ENCODE peak calls at places on chromosomes 6 and 20, in five cellular contexts. L, W, Q, C and K are unnamed samples.

GRCh38 chr6:167948716-167949115 is 48.8 kb upstream of the KIF25 start:
- DNase-seq in L (no peak), W (no peak), Q (no peak), C (no peak), K (no peak)

GRCh38 chr6:119442776-119443184 is 93.2 kb upstream of the MAN1A1 start:
- DNase-seq in L (peak; percentile 4), W (no peak), Q (no peak), C (peak; percentile 80), K (no peak)

GRCh38 chr20:56392282-56393132 is at the start of gene CSTF1:
- DNase-seq in L (peak; percentile 100), W (peak; percentile 97), Q (peak; percentile 99), C (peak; percentile 100), K (peak; percentile 100)

GRCh38 chr6:79737172-79737571 is 106.0 kb downstream of the SH3BGRL2 start:
- DNase-seq in L (no peak), W (no peak), Q (no peak), C (no peak), K (no peak)

GRCh38 chr20:34240698-34241615 is at the start of gene ASIP:
- DNase-seq in L (no peak), W (no peak), Q (no peak), C (no peak), K (no peak)

GRCh38 chr6:123427008-123427407 is 209.7 kb downstream of the TRDN start:
- DNase-seq in L (no peak), W (no peak), Q (no peak), C (no peak), K (no peak)

GRCh38 chr6:53258774-53259155 is 90.0 kb downstream of the ELOVL5 start:
- DNase-seq in L (no peak), W (no peak), Q (no peak), C (no peak), K (no peak)

GRCh38 chr6:111274593-111275217 is 187.4 kb downstream of the SLC16A10 start:
- DNase-seq in L (no peak), W (no peak), Q (no peak), C (no peak), K (no peak)

GRCh38 chr20:49729780-49730179 is 16.1 kb upstream of the B4GALT5 start:
- DNase-seq in L (no peak), W (no peak), Q (no peak), C (no peak), K (no peak)

GRCh38 chr6:15152720-15153119 is 93.1 kb upstream of the JARID2 start:
- DNase-seq in L (no peak), W (no peak), Q (no peak), C (no peak), K (no peak)

GRCh38 chr6:16406966-16407365 is 168.6 kb downstream of the GMPR start:
- DNase-seq in L (no peak), W (no peak), Q (no peak), C (no peak), K (no peak)

GRCh38 chr6:16408766-16409165 is 170.4 kb downstream of the GMPR start:
- DNase-seq in L (no peak), W (no peak), Q (no peak), C (no peak), K (no peak)

GRCh38 chr6:16413399-16413798 is 175.0 kb downstream of the GMPR start:
- DNase-seq in L (no peak), W (no peak), Q (no peak), C (no peak), K (no peak)

GRCh38 chr6:16405349-16405865 is 167.0 kb downstream of the GMPR start:
- DNase-seq in L (no peak), W (no peak), Q (no peak), C (no peak), K (no peak)

GRCh38 chr6:16409531-16410441 is 171.4 kb downstream of the GMPR start:
- DNase-seq in L (peak; percentile 45), W (no peak), Q (peak; percentile 59), C (peak; percentile 74), K (peak; percentile 84)
- TF ChIP-seq POLR2AphosphoS5 in L (no peak), W (no peak), Q (no peak), C (peak; percentile 10), K (no peak)

DNA sequence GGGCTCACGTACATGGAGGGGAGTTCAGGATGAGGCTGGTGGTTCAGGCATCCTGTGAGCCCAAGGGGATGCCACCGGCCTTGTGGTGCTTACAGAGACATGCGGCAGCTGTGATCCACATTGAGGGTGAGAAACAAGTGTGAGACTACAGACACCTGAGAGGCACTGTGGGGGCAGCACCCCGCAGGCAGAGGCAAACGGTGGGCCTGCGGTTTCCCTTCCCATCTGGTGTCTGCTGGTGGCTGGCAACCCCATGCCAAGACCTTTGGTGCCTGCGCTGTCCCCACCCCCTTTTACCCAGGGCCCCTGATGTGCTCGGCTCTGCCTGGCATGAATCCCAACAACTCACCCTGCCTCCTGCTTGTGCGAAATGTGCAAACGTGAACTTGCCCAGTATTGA is 42.0 kb downstream of the ERMARD start:
- DNase-seq in L (no peak), W (no peak), Q (no peak), C (no peak), K (no peak)
- TF ChIP-seq POLR2AphosphoS5 in L (no peak), W (no peak), Q (no peak), C (no peak), K (no peak)

GRCh38 chr6:83439201-83439600 is 8.3 kb upstream of the ME1 start:
- DNase-seq in L (no peak), W (no peak), Q (no peak), C (no peak), K (no peak)

GRCh38 chr6:83443516-83443915 is 12.7 kb upstream of the ME1 start:
- DNase-seq in L (no peak), W (no peak), Q (no peak), C (no peak), K (no peak)

DNA sequence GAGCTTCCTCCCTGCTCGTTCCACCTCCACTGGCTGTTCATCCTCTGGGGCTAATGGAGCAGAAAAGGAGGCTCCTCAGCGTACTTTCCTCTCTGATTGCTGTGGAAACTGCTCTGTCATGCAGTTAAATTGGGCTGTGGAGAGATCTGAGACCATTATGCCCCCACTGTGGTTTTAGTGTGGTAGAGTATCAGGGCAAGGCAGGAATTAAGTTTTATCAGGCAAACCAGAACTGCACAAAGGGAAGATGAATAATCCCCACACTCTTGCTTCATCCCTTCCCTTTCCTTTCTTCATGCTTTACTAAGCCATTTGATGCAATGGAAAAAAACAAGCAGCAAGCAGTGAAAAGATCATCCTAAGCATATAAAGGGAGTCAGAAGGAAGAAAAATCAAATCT is 11.9 kb upstream of the ME1 start:
- DNase-seq in L (no peak), W (no peak), Q (no peak), C (no peak), K (no peak)
- TF ChIP-seq POLR2AphosphoS5 in L (no peak), W (no peak), Q (no peak), C (no peak), K (no peak)

DNA sequence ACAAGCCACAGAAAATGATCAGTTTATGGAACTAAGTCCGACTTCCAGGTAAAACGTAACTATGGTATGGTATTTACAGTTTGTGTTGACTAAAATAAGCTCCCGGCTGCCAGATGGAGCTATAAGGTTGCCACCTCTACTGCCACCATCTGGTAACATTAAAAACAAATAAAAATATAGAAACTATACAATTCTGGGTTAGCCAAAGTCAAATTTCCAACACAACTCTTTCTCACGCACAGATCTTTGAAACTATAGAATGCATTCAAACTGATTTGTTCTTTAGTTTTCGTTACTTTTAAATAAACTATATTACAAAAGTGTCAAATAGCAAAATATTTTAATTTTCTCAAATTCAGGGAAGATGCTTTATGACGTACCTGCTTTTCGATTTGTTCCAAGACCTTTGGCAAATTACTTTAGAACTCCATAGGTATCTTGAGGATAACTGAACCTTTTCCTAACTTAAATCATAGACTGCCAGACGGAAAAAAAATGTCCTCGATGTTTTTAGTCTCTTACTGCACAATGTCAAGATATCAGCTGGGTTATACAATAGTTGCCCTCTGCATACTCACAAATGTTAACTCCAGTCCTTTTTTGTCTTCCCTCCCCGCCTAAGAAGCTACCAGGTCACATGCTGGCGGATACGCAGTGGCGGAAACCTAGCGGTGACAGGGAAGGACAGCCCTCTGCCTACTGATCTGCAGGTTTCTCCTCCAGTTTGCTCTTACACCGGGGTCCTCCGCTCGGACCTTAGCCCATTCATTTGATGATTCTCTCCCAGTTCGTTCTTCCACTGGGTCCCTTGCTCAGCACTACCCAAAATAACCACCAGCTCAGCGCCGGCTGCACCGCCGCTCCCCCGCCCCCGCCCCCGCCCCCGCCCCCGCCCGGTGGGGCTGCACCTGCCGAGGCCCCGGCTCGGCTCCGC is 888 bp downstream of the SLC17A5 start:
- DNase-seq in L (peak; percentile 80), W (peak; percentile 43), Q (no peak), C (peak; percentile 80), K (peak; percentile 92)
- TF ChIP-seq POLR2AphosphoS5 in L (no peak), W (peak; percentile 28), Q (no peak), C (peak; percentile 45), K (no peak)

GRCh38 chr20:50843331-50844276 is 48.7 kb downstream of the BCAS4 start:
- DNase-seq in L (no peak), W (no peak), Q (no peak), C (no peak), K (no peak)

GRCh38 chr20:50842821-50843220 is 48.0 kb downstream of the BCAS4 start:
- DNase-seq in L (no peak), W (no peak), Q (no peak), C (no peak), K (no peak)

GRCh38 chr20:50845566-50846211 is 50.8 kb downstream of the BCAS4 start:
- DNase-seq in L (no peak), W (no peak), Q (peak; percentile 59), C (no peak), K (no peak)

GRCh38 chr20:50848341-50848808 is 53.5 kb downstream of the BCAS4 start:
- DNase-seq in L (no peak), W (no peak), Q (no peak), C (peak; percentile 80), K (no peak)

DNA sequence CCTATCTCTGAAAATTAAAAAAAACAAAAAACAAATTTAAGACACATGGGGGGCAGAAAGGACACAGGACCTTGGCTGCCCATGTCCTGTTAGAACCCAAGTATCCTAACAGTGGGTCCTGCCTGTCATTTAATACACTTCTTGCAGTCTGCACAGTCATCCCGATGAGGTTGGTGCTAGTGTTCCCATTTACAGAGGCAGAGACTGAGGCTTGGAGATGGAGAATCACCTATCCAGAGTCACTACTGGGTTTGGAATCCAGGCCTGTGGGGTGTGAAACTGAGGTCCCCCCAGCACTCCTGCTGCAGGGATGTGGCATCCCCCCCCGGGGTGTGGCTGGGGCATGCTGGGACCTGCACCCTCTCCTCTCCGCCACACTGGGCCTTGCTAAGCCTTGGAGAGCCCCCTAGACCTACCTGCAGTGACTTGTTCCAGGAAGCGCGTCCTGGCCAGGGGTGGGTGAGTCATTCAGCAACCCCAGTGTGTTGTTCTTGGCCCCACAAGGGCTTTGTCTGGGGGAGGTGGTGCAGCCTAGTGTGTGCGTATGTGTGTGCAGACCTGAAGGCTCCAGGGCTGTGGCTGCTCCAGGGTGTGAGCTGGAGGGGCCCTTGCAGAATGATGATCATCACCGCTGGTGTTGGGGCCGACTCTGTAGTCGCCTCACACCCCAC is 49.7 kb downstream of the BCAS4 start:
- DNase-seq in L (peak; percentile 25), W (peak; percentile 89), Q (no peak), C (no peak), K (no peak)
- TF ChIP-seq POLR2AphosphoS5 in L (no peak), W (peak; percentile 80), Q (peak; percentile 46), C (no peak), K (no peak)